ENCODE peak calls at places on chromosomes 3 and 15, in seven cellular contexts. One of them, this sample, is unnamed.

GRCh38 chr15:48695088-48695834 is 49.8 kb upstream of the FBN1 start:
- DNase-seq in AG10803: peak
- DNase-seq in cardiac fibroblast: peak
- DNase-seq in spleen: no peak
- DNase-seq in right atrium auricular region: no peak
- DNase-seq in astrocyte of the spinal cord: peak
- DNase-seq in left ventricle myocardium inferior: no peak
- DNase-seq in this sample: peak

GRCh38 chr3:67790043-67790442 is 135.6 kb upstream of the SUCLG2 start:
- DNase-seq in AG10803: peak
- DNase-seq in cardiac fibroblast: peak
- DNase-seq in spleen: no peak
- DNase-seq in right atrium auricular region: no peak
- DNase-seq in left ventricle myocardium inferior: no peak
- DNase-seq in astrocyte of the spinal cord: peak
- DNase-seq in this sample: peak

GRCh38 chr3:156620260-156620659 is 54.1 kb upstream of the TIPARP start:
- DNase-seq in astrocyte of the spinal cord: no peak
- DNase-seq in right atrium auricular region: no peak
- DNase-seq in AG10803: no peak
- DNase-seq in cardiac fibroblast: no peak
- DNase-seq in left ventricle myocardium inferior: no peak
- DNase-seq in spleen: no peak
- DNase-seq in this sample: no peak

GRCh38 chr15:25790003-25790660 is 73.0 kb downstream of the ATP10A start:
- DNase-seq in astrocyte of the spinal cord: peak
- DNase-seq in right atrium auricular region: peak
- DNase-seq in cardiac fibroblast: peak
- DNase-seq in left ventricle myocardium inferior: peak
- DNase-seq in AG10803: peak
- DNase-seq in spleen: no peak
- DNase-seq in this sample: no peak

GRCh38 chr3:7978104-7978457 is 523.5 kb upstream of the LMCD1 start:
- DNase-seq in left ventricle myocardium inferior: peak
- DNase-seq in AG10803: no peak
- DNase-seq in right atrium auricular region: no peak
- DNase-seq in spleen: no peak
- DNase-seq in cardiac fibroblast: peak
- DNase-seq in astrocyte of the spinal cord: no peak
- DNase-seq in this sample: no peak

GRCh38 chr15:32993285-32993684 is 201.2 kb downstream of the FMN1 start:
- DNase-seq in left ventricle myocardium inferior: no peak
- DNase-seq in cardiac fibroblast: peak
- DNase-seq in AG10803: peak
- DNase-seq in right atrium auricular region: no peak
- DNase-seq in spleen: no peak
- DNase-seq in astrocyte of the spinal cord: peak
- DNase-seq in this sample: no peak

GRCh38 chr3:14277557-14277956 is 98.9 kb downstream of the LSM3 start:
- DNase-seq in right atrium auricular region: no peak
- DNase-seq in spleen: no peak
- DNase-seq in astrocyte of the spinal cord: no peak
- DNase-seq in AG10803: no peak
- DNase-seq in left ventricle myocardium inferior: no peak
- DNase-seq in cardiac fibroblast: no peak
- DNase-seq in this sample: no peak

GRCh38 chr15:67558502-67558901 is 16.0 kb downstream of the MAP2K5 start:
- DNase-seq in astrocyte of the spinal cord: no peak
- DNase-seq in spleen: no peak
- DNase-seq in AG10803: no peak
- DNase-seq in right atrium auricular region: no peak
- DNase-seq in left ventricle myocardium inferior: no peak
- DNase-seq in cardiac fibroblast: no peak
- DNase-seq in this sample: no peak

GRCh38 chr15:39406485-39406884 is 174.4 kb upstream of the THBS1 start:
- DNase-seq in spleen: no peak
- DNase-seq in astrocyte of the spinal cord: no peak
- DNase-seq in left ventricle myocardium inferior: no peak
- DNase-seq in right atrium auricular region: no peak
- DNase-seq in cardiac fibroblast: no peak
- DNase-seq in AG10803: no peak
- DNase-seq in this sample: no peak
- H3K4me3 ChIP-seq in spleen: no peak
- H3K4me3 ChIP-seq in astrocyte of the spinal cord: no peak
- H3K4me3 ChIP-seq in left ventricle myocardium inferior: no peak
- H3K4me3 ChIP-seq in right atrium auricular region: no peak
- H3K4me3 ChIP-seq in cardiac fibroblast: no peak
- H3K4me3 ChIP-seq in AG10803: no peak
- H3K4me3 ChIP-seq in this sample: no peak

GRCh38 chr3:48416091-48416505 is 13.8 kb downstream of the PLXNB1 start:
- DNase-seq in spleen: peak
- DNase-seq in astrocyte of the spinal cord: no peak
- DNase-seq in AG10803: no peak
- DNase-seq in left ventricle myocardium inferior: no peak
- DNase-seq in cardiac fibroblast: no peak
- DNase-seq in right atrium auricular region: no peak
- DNase-seq in this sample: no peak

GRCh38 chr3:48413611-48414010 is 16.3 kb downstream of the PLXNB1 start:
- DNase-seq in astrocyte of the spinal cord: no peak
- DNase-seq in spleen: peak
- DNase-seq in left ventricle myocardium inferior: no peak
- DNase-seq in cardiac fibroblast: no peak
- DNase-seq in right atrium auricular region: no peak
- DNase-seq in AG10803: no peak
- DNase-seq in this sample: no peak

GRCh38 chr3:48414376-48415250 is 15.3 kb downstream of the PLXNB1 start:
- DNase-seq in right atrium auricular region: no peak
- DNase-seq in left ventricle myocardium inferior: no peak
- DNase-seq in cardiac fibroblast: no peak
- DNase-seq in astrocyte of the spinal cord: no peak
- DNase-seq in spleen: peak
- DNase-seq in AG10803: no peak
- DNase-seq in this sample: no peak

GRCh38 chr3:48416546-48416945 is 13.3 kb downstream of the PLXNB1 start:
- DNase-seq in right atrium auricular region: no peak
- DNase-seq in cardiac fibroblast: no peak
- DNase-seq in astrocyte of the spinal cord: no peak
- DNase-seq in left ventricle myocardium inferior: no peak
- DNase-seq in AG10803: no peak
- DNase-seq in spleen: peak
- DNase-seq in this sample: no peak

GRCh38 chr3:48415251-48415953 is 14.5 kb downstream of the PLXNB1 start:
- DNase-seq in cardiac fibroblast: no peak
- DNase-seq in left ventricle myocardium inferior: no peak
- DNase-seq in right atrium auricular region: no peak
- DNase-seq in astrocyte of the spinal cord: no peak
- DNase-seq in spleen: peak
- DNase-seq in AG10803: no peak
- DNase-seq in this sample: no peak
- TF ChIP-seq CTCF in cardiac fibroblast: no peak
- TF ChIP-seq CTCF in left ventricle myocardium inferior: no peak
- TF ChIP-seq CTCF in right atrium auricular region: no peak
- TF ChIP-seq CTCF in astrocyte of the spinal cord: peak
- TF ChIP-seq CTCF in spleen: no peak
- TF ChIP-seq CTCF in AG10803: no peak
- TF ChIP-seq CTCF in this sample: peak

DNA sequence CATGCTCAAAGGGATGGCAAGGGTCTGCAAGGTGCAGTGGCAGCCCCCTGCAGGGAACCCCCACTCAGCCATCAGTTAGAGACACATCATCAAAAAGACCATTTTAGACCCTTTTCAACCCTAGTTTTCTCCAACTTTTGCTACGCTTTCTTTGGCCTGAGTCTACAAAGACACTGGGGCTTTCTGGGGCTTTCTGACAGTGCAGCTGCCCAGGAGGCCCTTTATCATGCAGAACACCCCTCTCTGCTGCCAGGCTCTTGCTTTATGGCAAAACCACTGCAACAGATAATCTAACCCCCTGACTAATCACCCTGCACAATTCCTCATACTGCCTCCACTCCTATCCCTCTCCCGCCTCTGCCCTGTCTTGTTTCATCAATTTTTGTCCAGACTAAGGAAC is 2.4 kb downstream of the NMNAT3 start:
- DNase-seq in right atrium auricular region: no peak
- DNase-seq in astrocyte of the spinal cord: no peak
- DNase-seq in cardiac fibroblast: no peak
- DNase-seq in spleen: no peak
- DNase-seq in left ventricle myocardium inferior: no peak
- DNase-seq in AG10803: no peak
- DNase-seq in this sample: no peak
- H3K4me3 ChIP-seq in right atrium auricular region: no peak
- H3K4me3 ChIP-seq in astrocyte of the spinal cord: no peak
- H3K4me3 ChIP-seq in cardiac fibroblast: no peak
- H3K4me3 ChIP-seq in spleen: no peak
- H3K4me3 ChIP-seq in left ventricle myocardium inferior: no peak
- H3K4me3 ChIP-seq in AG10803: no peak
- H3K4me3 ChIP-seq in this sample: no peak

GRCh38 chr3:39147711-39148115 is 5.7 kb downstream of the CSRNP1 start:
- DNase-seq in AG10803: peak
- DNase-seq in cardiac fibroblast: peak
- DNase-seq in left ventricle myocardium inferior: no peak
- DNase-seq in spleen: peak
- DNase-seq in right atrium auricular region: peak
- DNase-seq in astrocyte of the spinal cord: peak
- DNase-seq in this sample: no peak

GRCh38 chr3:39144748-39145380 is 8.5 kb downstream of the CSRNP1 start:
- DNase-seq in AG10803: no peak
- DNase-seq in astrocyte of the spinal cord: no peak
- DNase-seq in right atrium auricular region: no peak
- DNase-seq in cardiac fibroblast: no peak
- DNase-seq in spleen: peak
- DNase-seq in left ventricle myocardium inferior: no peak
- DNase-seq in this sample: no peak

GRCh38 chr3:39147374-39147709 is 6.0 kb downstream of the CSRNP1 start:
- DNase-seq in right atrium auricular region: no peak
- DNase-seq in AG10803: no peak
- DNase-seq in left ventricle myocardium inferior: no peak
- DNase-seq in astrocyte of the spinal cord: no peak
- DNase-seq in cardiac fibroblast: no peak
- DNase-seq in spleen: no peak
- DNase-seq in this sample: no peak

GRCh38 chr3:39146611-39147373 is 6.6 kb downstream of the CSRNP1 start:
- DNase-seq in cardiac fibroblast: peak
- DNase-seq in AG10803: peak
- DNase-seq in right atrium auricular region: peak
- DNase-seq in left ventricle myocardium inferior: peak
- DNase-seq in astrocyte of the spinal cord: peak
- DNase-seq in spleen: peak
- DNase-seq in this sample: peak

GRCh38 chr3:39146083-39146501 is 7.3 kb downstream of the CSRNP1 start:
- DNase-seq in astrocyte of the spinal cord: no peak
- DNase-seq in left ventricle myocardium inferior: no peak
- DNase-seq in AG10803: peak
- DNase-seq in right atrium auricular region: no peak
- DNase-seq in spleen: no peak
- DNase-seq in cardiac fibroblast: no peak
- DNase-seq in this sample: no peak
- TF ChIP-seq CTCF in astrocyte of the spinal cord: no peak
- TF ChIP-seq CTCF in left ventricle myocardium inferior: peak
- TF ChIP-seq CTCF in AG10803: peak
- TF ChIP-seq CTCF in right atrium auricular region: peak
- TF ChIP-seq CTCF in spleen: peak
- TF ChIP-seq CTCF in cardiac fibroblast: peak
- TF ChIP-seq CTCF in this sample: no peak

GRCh38 chr15:95715919-95716318 is 614.6 kb upstream of the NR2F2 start:
- DNase-seq in right atrium auricular region: no peak
- DNase-seq in spleen: no peak
- DNase-seq in left ventricle myocardium inferior: no peak
- DNase-seq in AG10803: no peak
- DNase-seq in cardiac fibroblast: no peak
- DNase-seq in astrocyte of the spinal cord: no peak
- DNase-seq in this sample: no peak
- H3K4me3 ChIP-seq in right atrium auricular region: no peak
- H3K4me3 ChIP-seq in spleen: no peak
- H3K4me3 ChIP-seq in left ventricle myocardium inferior: no peak
- H3K4me3 ChIP-seq in AG10803: no peak
- H3K4me3 ChIP-seq in cardiac fibroblast: no peak
- H3K4me3 ChIP-seq in astrocyte of the spinal cord: no peak
- H3K4me3 ChIP-seq in this sample: no peak

GRCh38 chr15:79431636-79432344 is at the start of gene MINAR1:
- DNase-seq in AG10803: peak
- DNase-seq in left ventricle myocardium inferior: no peak
- DNase-seq in right atrium auricular region: no peak
- DNase-seq in astrocyte of the spinal cord: peak
- DNase-seq in cardiac fibroblast: peak
- DNase-seq in spleen: no peak
- DNase-seq in this sample: no peak
- TF ChIP-seq CTCF in AG10803: peak
- TF ChIP-seq CTCF in left ventricle myocardium inferior: no peak
- TF ChIP-seq CTCF in right atrium auricular region: peak
- TF ChIP-seq CTCF in astrocyte of the spinal cord: peak
- TF ChIP-seq CTCF in cardiac fibroblast: no peak
- TF ChIP-seq CTCF in spleen: no peak
- TF ChIP-seq CTCF in this sample: peak

GRCh38 chr15:70101459-70102113 is 3.9 kb upstream of the TLE3 start:
- DNase-seq in AG10803: peak
- DNase-seq in left ventricle myocardium inferior: peak
- DNase-seq in spleen: no peak
- DNase-seq in astrocyte of the spinal cord: peak
- DNase-seq in cardiac fibroblast: peak
- DNase-seq in right atrium auricular region: no peak
- DNase-seq in this sample: peak
- H3K4me3 ChIP-seq in AG10803: no peak
- H3K4me3 ChIP-seq in left ventricle myocardium inferior: peak
- H3K4me3 ChIP-seq in spleen: no peak
- H3K4me3 ChIP-seq in astrocyte of the spinal cord: no peak
- H3K4me3 ChIP-seq in cardiac fibroblast: no peak
- H3K4me3 ChIP-seq in right atrium auricular region: peak
- H3K4me3 ChIP-seq in this sample: no peak

This sample was measured in astrocyte of the cerebellum.